ENCODE peak calls at places on chromosomes 1 and 21, in ten cellular contexts. S is heart left ventricle, Y is GM12878, T is body of pancreas, P is right lobe of liver, F is esophagus muscularis mucosa, Q is stomach, I is transverse colon, V is breast epithelium, N is GM12891. G is an unnamed sample.
A peak's percentile ranks its signal among the peaks of the same experiment; 100 is the strongest.

GRCh38 chr1:203425668-203425999 is 50.0 kb upstream of the PRELP start:
- DNase-seq in T (no peak), N (no peak), V (no peak), S (no peak), I (no peak), Q (no peak), Y (no peak), P (no peak), F (no peak), G (no peak)

GRCh38 chr21:42219606-42220137 is 732 bp downstream of the ABCG1 start:
- DNase-seq in I (peak; percentile 38), Y (no peak), V (no peak), N (no peak), Q (peak; percentile 31), S (peak; percentile 49), T (no peak), F (no peak), P (no peak), G (no peak)

GRCh38 chr1:228304766-228305395 is 97.0 kb downstream of the OBSCN start:
- DNase-seq in S (peak; percentile 20), T (no peak), Q (peak; percentile 11), F (no peak), Y (no peak), P (no peak), V (no peak), N (no peak), I (no peak), G (no peak)

GRCh38 chr1:201678264-201679101 is 139.6 kb downstream of the NAV1 start:
- DNase-seq in Q (peak; percentile 49), I (no peak), T (no peak), Y (no peak), S (no peak), P (no peak), F (no peak), V (no peak), N (no peak), G (no peak)

GRCh38 chr1:154755858-154756730 is 114.0 kb downstream of the KCNN3 start:
- DNase-seq in V (no peak), N (no peak), Q (peak; percentile 52), T (no peak), F (no peak), I (no peak), S (no peak), P (peak; percentile 18), Y (no peak), G (peak; percentile 8)

GRCh38 chr1:60809204-60809985 is 273.0 kb upstream of the NFIA start:
- DNase-seq in I (no peak), T (no peak), P (no peak), Q (no peak), F (no peak), S (no peak), V (no peak), N (no peak), Y (no peak), G (no peak)

GRCh38 chr1:246566128-246566807 is at the start of the genes CNST and TFB2M:
- DNase-seq in Q (peak; percentile 98), Y (peak; percentile 97), V (peak; percentile 97), S (peak; percentile 99), I (peak; percentile 98), T (peak; percentile 97), P (peak; percentile 99), F (peak; percentile 99), N (peak; percentile 72), G (peak; percentile 99)

GRCh38 chr1:214838351-214838750 is 235.4 kb downstream of the CENPF start:
- DNase-seq in Y (no peak), S (no peak), Q (no peak), N (no peak), F (no peak), V (no peak), I (no peak), P (no peak), T (no peak), G (no peak)

GRCh38 chr1:12480031-12480430 is 138.0 kb downstream of the DHRS3 start:
- DNase-seq in V (no peak), Q (no peak), P (no peak), F (no peak), Y (no peak), N (no peak), I (no peak), S (no peak), T (no peak), G (no peak)

GRCh38 chr1:12479311-12479710 is 138.7 kb downstream of the DHRS3 start:
- DNase-seq in Y (no peak), S (no peak), N (no peak), Q (no peak), P (no peak), I (no peak), T (no peak), F (no peak), V (no peak), G (no peak)

GRCh38 chr1:12478612-12478985 is 139.4 kb downstream of the DHRS3 start:
- DNase-seq in Q (no peak), P (no peak), F (no peak), N (no peak), I (peak; percentile 41), T (no peak), V (no peak), Y (no peak), S (no peak), G (no peak)

GRCh38 chr1:12477301-12477700 is 140.7 kb downstream of the DHRS3 start:
- DNase-seq in V (no peak), S (no peak), I (no peak), F (no peak), N (no peak), T (no peak), P (no peak), Q (no peak), Y (no peak), G (no peak)

GRCh38 chr1:12477936-12478611 is 139.9 kb downstream of the DHRS3 start:
- DNase-seq in Q (peak; percentile 69), S (peak; percentile 88), Y (no peak), P (peak; percentile 87), V (peak; percentile 77), F (no peak), T (peak; percentile 72), I (peak; percentile 90), N (no peak), G (no peak)
- TF ChIP-seq POLR2A in Q (no peak), S (no peak), Y (no peak), P (no peak), V (no peak), F (no peak), T (no peak), I (no peak), N (no peak), G (no peak)

GRCh38 chr1:207056673-207057072 is 3.6 kb downstream of the PFKFB2 start:
- DNase-seq in Q (peak; percentile 62), V (no peak), I (peak; percentile 59), F (no peak), Y (no peak), S (no peak), T (no peak), P (no peak), N (no peak), G (no peak)
- TF ChIP-seq POLR2A in Q (no peak), V (no peak), I (peak; percentile 77), F (no peak), Y (no peak), S (no peak), T (no peak), P (no peak), N (no peak), G (no peak)

DNA sequence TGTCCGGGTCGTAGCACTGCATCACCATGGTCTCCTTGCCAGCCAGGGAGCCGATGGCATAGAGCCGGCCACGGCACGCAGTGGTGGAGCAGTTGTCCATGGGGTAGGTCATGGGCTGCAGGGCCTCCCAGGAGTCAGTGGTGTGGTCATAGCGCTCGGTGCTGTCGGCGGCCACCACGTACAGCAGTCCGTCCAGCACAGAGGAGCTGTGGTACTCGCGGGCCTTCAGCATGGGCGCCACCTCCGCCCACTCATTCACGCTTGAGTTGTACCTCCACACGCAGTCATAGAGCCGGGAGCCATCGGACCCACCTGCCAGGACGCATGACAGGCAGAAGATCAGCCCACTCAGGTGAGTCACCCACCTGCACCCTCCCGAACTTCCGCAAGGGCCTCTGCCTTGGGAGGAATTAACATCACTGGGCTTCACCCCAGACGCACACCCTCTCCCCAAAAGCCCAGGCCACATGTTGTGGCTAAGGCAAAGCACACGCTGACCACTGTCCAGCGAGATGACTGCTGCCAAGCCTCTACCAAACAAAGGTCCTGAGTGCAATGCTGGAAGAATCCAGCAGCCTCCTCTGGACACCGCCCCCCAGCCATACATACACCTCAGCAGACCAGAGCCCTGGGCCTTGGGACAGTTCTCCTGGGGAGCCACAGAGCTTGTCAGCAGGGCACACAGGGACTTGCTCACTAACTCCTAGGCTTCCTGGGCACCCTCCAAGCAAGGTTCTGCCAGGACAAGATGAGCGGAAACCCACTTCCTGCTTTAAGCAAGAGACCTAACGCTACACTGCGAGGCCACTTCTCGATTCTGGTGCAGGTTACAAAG is 3.3 kb downstream of the KLHL21 start:
- DNase-seq in V (no peak), Q (no peak), Y (no peak), P (no peak), N (no peak), I (peak; percentile 49), S (no peak), F (no peak), T (no peak), G (peak; percentile 87)
- TF ChIP-seq POLR2A in V (peak; percentile 15), Q (no peak), Y (no peak), P (no peak), N (no peak), I (no peak), S (no peak), F (no peak), T (peak; percentile 3), G (no peak)

GRCh38 chr1:36807262-36807661 is 227.1 kb downstream of the GRIK3 start:
- DNase-seq in S (peak; percentile 31), Q (no peak), P (no peak), F (no peak), T (no peak), I (no peak), N (no peak), Y (no peak), V (no peak), G (no peak)

GRCh38 chr1:36802018-36802417 is 232.3 kb downstream of the GRIK3 start:
- DNase-seq in V (no peak), F (no peak), I (no peak), N (no peak), S (no peak), P (no peak), T (no peak), Y (no peak), Q (no peak), G (no peak)

GRCh38 chr1:36803870-36804560 is 230.3 kb downstream of the GRIK3 start:
- DNase-seq in N (no peak), S (no peak), F (no peak), V (no peak), P (no peak), I (no peak), Q (no peak), Y (no peak), T (no peak), G (no peak)

GRCh38 chr1:36804669-36805314 is 229.5 kb downstream of the GRIK3 start:
- DNase-seq in Q (no peak), Y (no peak), V (no peak), N (no peak), P (no peak), S (no peak), F (no peak), T (no peak), I (no peak), G (no peak)

DNA sequence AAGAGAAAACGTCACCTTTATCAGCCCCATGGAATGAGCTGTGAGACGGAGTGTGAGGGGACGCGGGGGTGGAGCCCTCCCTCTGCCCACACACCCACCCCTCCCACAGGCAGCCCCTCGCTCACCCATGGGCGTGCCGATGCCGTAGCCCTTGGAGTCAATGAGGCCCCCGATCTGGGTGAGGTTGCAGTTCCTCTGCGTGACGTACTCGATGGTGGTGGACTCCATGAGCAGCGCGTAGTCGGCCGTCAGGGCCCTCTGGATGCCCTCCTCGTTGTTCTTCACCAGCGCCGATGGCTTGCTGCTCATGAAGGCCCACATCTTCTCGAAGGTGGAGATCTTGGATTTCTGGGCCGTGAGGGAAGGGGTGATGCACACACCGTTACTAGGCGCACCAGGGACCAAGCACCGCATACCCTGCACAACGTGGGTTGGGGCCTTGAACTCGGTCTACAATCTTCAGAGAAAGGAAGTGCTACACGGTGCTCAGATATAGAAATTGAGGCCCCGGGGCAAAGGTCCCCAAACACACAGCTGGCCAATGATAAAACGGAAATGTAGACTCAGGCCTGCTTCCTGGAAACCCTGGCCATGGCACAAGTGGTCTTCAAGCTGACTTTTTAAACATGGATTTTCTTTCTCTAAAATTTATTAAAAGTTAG is 228.2 kb downstream of the GRIK3 start:
- DNase-seq in I (no peak), V (no peak), S (no peak), F (no peak), Y (no peak), N (no peak), Q (no peak), P (no peak), T (no peak), G (no peak)
- TF ChIP-seq POLR2A in I (no peak), V (no peak), S (no peak), F (no peak), Y (no peak), N (no peak), Q (no peak), P (no peak), T (no peak), G (no peak)

G was measured in NB4.